ENCODE peak calls at places on chromosomes 5 and 9, in five cellular contexts. V, X, Q, Y and K are unnamed samples.

GRCh38 chr5:149552038-149552494 is 827 bp upstream of the CSNK1A1 start:
- DNase-seq in V (no peak), X (no peak), Q (no peak), Y (no peak), K (no peak)

GRCh38 chr9:108621991-108622390 is 233.8 kb downstream of the ACTL7B start:
- DNase-seq in V (no peak), X (no peak), Q (no peak), Y (no peak), K (no peak)

GRCh38 chr5:151684690-151685361 is 1.9 kb downstream of the SPARC start:
- DNase-seq in V (peak), X (no peak), Q (peak), Y (no peak), K (peak)

GRCh38 chr5:91306497-91306896 is 76.6 kb downstream of the ARRDC3 start:
- DNase-seq in V (no peak), X (no peak), Q (no peak), Y (no peak), K (no peak)

GRCh38 chr9:30522486-30522885 is 1862.0 kb upstream of the ACO1 start:
- DNase-seq in V (no peak), X (no peak), Q (no peak), Y (no peak), K (no peak)

GRCh38 chr5:178434016-178434761 is 156.0 kb downstream of the COL23A1 start:
- DNase-seq in V (peak), X (no peak), Q (no peak), Y (no peak), K (no peak)

GRCh38 chr5:113274836-113275414 is 159.9 kb downstream of the TSSK1B start:
- DNase-seq in V (no peak), X (no peak), Q (no peak), Y (no peak), K (no peak)

GRCh38 chr9:5336683-5337082 is 3.0 kb downstream of the RLN1 start:
- DNase-seq in V (no peak), X (no peak), Q (no peak), Y (no peak), K (no peak)

GRCh38 chr9:28598396-28598795 is 1025.1 kb upstream of the C9orf72 start:
- DNase-seq in V (no peak), X (peak), Q (no peak), Y (no peak), K (no peak)

GRCh38 chr5:59893436-59894227 is at the start of gene PDE4D:
- DNase-seq in V (peak), X (peak), Q (peak), Y (peak), K (peak)

GRCh38 chr9:96202971-96203780 is 98.8 kb downstream of the HSD17B3 start:
- DNase-seq in V (peak), X (no peak), Q (no peak), Y (no peak), K (no peak)

GRCh38 chr5:19886123-19886921 is 101.7 kb downstream of the CDH18 start:
- DNase-seq in V (no peak), X (no peak), Q (peak), Y (no peak), K (peak)

GRCh38 chr9:110058304-110058953 is 149.5 kb downstream of the C9orf152 start:
- DNase-seq in V (no peak), X (no peak), Q (no peak), Y (peak), K (no peak)

GRCh38 chr5:54807421-54807820 is 178.0 kb downstream of the ESM1 start:
- DNase-seq in V (no peak), X (no peak), Q (peak), Y (peak), K (no peak)

GRCh38 chr5:107263387-107264003 is 407.2 kb downstream of the EFNA5 start:
- DNase-seq in V (no peak), X (no peak), Q (no peak), Y (no peak), K (no peak)

GRCh38 chr5:111385970-111386831 is 126.1 kb downstream of the STARD4 start:
- DNase-seq in V (no peak), X (no peak), Q (no peak), Y (no peak), K (no peak)

GRCh38 chr5:152499816-152500575 is 94.9 kb upstream of the NMUR2 start:
- DNase-seq in V (no peak), X (no peak), Q (no peak), Y (no peak), K (no peak)

GRCh38 chr5:171537463-171537862 is 118.0 kb downstream of the FGF18 start:
- DNase-seq in V (no peak), X (no peak), Q (no peak), Y (no peak), K (no peak)

GRCh38 chr5:111532873-111533272 is 20.5 kb upstream of the STARD4 start:
- DNase-seq in V (no peak), X (no peak), Q (no peak), Y (no peak), K (no peak)

GRCh38 chr9:131530546-131530929 is 525 bp downstream of the UCK1 start:
- DNase-seq in V (peak), X (no peak), Q (no peak), Y (peak), K (no peak)
- H3K4me3 ChIP-seq in V (peak), X (peak), Q (peak), Y (peak), K (peak)

GRCh38 chr5:173413476-173413982 is 85.3 kb upstream of the STC2 start:
- DNase-seq in V (no peak), X (no peak), Q (no peak), Y (no peak), K (no peak)
- TF ChIP-seq CTCF in V (no peak), X (no peak), Q (no peak), Y (no peak), K (no peak)

GRCh38 chr9:78971505-78971904 is 600.3 kb upstream of the TLE4 start:
- DNase-seq in V (no peak), X (no peak), Q (no peak), Y (no peak), K (no peak)
- H3K4me3 ChIP-seq in V (no peak), X (no peak), Q (no peak), Y (no peak), K (no peak)

DNA sequence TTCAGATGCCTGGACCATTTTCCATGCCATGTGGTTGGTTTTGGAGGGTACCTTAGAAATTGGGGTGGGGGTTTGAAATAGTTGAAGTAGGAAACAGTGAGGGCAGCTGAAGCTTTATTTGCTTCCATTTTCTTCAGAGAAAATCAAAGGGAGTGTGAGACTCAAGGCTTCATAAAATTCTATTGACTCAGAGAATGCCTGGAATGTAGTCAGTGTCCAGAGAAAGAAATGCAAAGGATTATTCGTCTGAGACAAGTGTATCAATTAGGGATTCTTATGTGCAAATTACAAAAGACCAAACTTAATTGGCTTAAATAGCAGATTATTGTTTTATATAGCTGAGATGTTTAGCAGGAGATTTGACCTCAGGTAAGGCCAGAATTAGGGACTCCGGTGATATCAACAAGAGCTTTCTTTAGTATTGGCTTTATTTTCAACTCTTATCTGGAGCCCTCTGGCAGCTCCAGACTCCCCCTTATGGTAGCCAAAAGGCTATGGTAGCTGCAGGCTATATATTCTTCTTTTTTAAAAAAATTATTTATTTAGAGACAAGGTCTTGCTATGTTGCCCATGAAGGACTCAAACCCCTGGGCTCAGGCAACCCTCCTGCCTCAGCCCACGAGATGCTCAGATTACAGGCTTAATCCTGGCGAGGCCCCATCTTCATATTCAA is 38.9 kb downstream of the PTTG1 start:
- DNase-seq in V (no peak), X (no peak), Q (no peak), Y (no peak), K (no peak)
- TF ChIP-seq CTCF in V (no peak), X (no peak), Q (peak), Y (no peak), K (peak)

GRCh38 chr9:129487658-129488483 is 133.0 kb downstream of the C9orf50 start:
- DNase-seq in V (peak), X (peak), Q (no peak), Y (no peak), K (no peak)
- H3K4me3 ChIP-seq in V (peak), X (peak), Q (peak), Y (peak), K (peak)

GRCh38 chr5:146475906-146476305 is 28.8 kb downstream of the TCERG1 start:
- DNase-seq in V (no peak), X (no peak), Q (no peak), Y (no peak), K (no peak)

GRCh38 chr5:146474040-146474439 is 26.9 kb downstream of the TCERG1 start:
- DNase-seq in V (no peak), X (no peak), Q (no peak), Y (no peak), K (no peak)

GRCh38 chr5:146475190-146475801 is 28.2 kb downstream of the TCERG1 start:
- DNase-seq in V (no peak), X (no peak), Q (no peak), Y (no peak), K (no peak)
- TF ChIP-seq CTCF in V (no peak), X (peak), Q (peak), Y (no peak), K (peak)

DNA sequence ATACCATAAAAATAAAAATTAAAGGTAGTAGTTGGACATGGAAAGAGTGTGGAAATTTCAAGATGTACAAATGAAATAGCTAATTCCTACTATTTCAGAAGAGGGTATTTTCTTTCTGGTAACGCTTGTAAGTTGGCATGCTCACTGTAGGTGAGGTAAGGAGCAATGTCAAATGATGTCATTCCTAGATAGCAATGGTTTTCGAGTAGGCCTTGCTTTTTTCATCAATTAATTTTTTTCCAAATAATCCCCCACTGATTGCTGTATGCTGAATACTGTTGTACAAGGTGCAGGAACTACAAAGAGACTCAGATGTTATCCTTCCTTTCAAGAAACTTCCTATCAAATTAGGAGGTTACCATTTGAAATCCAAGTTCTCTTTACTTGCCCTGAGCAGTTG is 928 bp upstream of the SELENOP start:
- DNase-seq in V (no peak), X (no peak), Q (no peak), Y (no peak), K (no peak)
- H3K4me3 ChIP-seq in V (no peak), X (no peak), Q (no peak), Y (no peak), K (no peak)

GRCh38 chr9:115200711-115201505 is 83.0 kb upstream of the TNC start:
- DNase-seq in V (no peak), X (no peak), Q (no peak), Y (no peak), K (no peak)

GRCh38 chr9:115202181-115202580 is 84.2 kb upstream of the TNC start:
- DNase-seq in V (no peak), X (no peak), Q (no peak), Y (no peak), K (no peak)

GRCh38 chr9:115207003-115207837 is 89.3 kb upstream of the TNC start:
- DNase-seq in V (no peak), X (no peak), Q (no peak), Y (no peak), K (no peak)

GRCh38 chr9:115204827-115205506 is 87.0 kb upstream of the TNC start:
- DNase-seq in V (no peak), X (no peak), Q (peak), Y (peak), K (peak)

DNA sequence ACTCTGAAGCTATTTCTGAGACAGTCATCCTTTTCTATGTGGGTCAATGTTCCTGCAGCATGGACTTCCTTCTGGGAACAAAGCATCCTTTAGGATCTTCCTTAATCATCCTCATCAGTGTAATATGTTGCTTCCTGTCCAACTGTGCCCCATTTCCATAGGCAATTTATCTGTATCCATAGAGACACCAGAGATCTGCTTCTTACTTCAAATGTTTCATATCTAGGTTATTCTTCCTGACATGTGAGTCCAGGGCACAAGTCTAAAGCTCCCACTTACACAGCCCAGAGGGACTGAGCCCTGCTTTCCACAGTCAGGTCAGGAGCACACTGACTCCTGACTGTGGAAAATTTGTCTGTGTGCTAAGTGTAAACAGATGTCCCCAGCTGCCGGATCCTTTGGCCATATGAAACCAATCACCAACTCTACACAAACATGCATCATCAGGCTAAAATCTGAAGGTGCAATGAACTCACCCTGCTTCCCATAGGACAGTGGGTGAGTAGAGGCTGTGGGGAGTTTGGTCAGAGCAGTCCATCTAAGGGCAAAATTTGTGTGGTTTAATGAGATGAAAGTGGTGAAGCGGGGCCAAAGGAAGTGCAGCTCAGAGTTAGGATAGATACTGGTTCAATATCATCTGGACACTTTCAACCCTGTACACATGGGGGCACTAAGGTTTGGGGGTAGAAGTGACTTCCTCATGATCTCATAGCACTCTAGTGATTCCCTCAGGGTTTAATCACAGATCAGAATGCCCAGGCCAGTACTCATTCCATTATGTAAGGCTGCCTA is 85.2 kb upstream of the TNC start:
- DNase-seq in V (no peak), X (no peak), Q (no peak), Y (no peak), K (peak)
- TF ChIP-seq CTCF in V (no peak), X (no peak), Q (no peak), Y (no peak), K (no peak)